ENCODE peak calls at places on chromosomes 16 and 17, in nine cellular contexts. T, D, E, A, Z, O, P, V and S are unnamed samples.

GRCh38 chr17:36496018-36496789 is 9.7 kb downstream of the ZNHIT3 start:
- DNase-seq in V (no peak), P (no peak), E (no peak), Z (peak), A (no peak), T (no peak), D (no peak), O (no peak), S (no peak)

GRCh38 chr16:68155425-68155824 is 70.3 kb downstream of the NFATC3 start:
- DNase-seq in A (no peak), Z (no peak), O (no peak), D (no peak), T (no peak), E (no peak), V (no peak), P (no peak), S (no peak)

GRCh38 chr17:50541916-50542688 is 4.9 kb upstream of the SPATA20 start:
- DNase-seq in A (peak), V (no peak), P (no peak), Z (peak), T (peak), E (peak), O (peak), D (peak), S (peak)

GRCh38 chr16:71746442-71747046 is 22.0 kb upstream of the PHLPP2 start:
- DNase-seq in D (no peak), T (no peak), Z (peak), A (no peak), V (no peak), P (no peak), O (peak), E (no peak), S (peak)

GRCh38 chr17:75845933-75846700 is 1.9 kb upstream of the UNC13D start:
- DNase-seq in A (no peak), O (no peak), D (peak), P (no peak), E (no peak), Z (no peak), T (no peak), V (no peak), S (no peak)

GRCh38 chr16:55003916-55004315 is 73.3 kb downstream of the IRX5 start:
- DNase-seq in A (no peak), Z (no peak), V (no peak), D (no peak), T (no peak), E (no peak), P (no peak), O (no peak), S (no peak)

GRCh38 chr17:7211512-7212277 is 7.9 kb downstream of the DLG4 start:
- DNase-seq in E (no peak), O (no peak), A (no peak), P (no peak), V (no peak), D (no peak), T (no peak), Z (no peak), S (no peak)

GRCh38 chr16:4507588-4508345 is 30.8 kb downstream of the CDIP1 start:
- DNase-seq in A (no peak), Z (no peak), O (no peak), E (no peak), V (no peak), P (no peak), T (no peak), D (no peak), S (no peak)

GRCh38 chr16:80065565-80065964 is 465.0 kb upstream of the MAF start:
- DNase-seq in A (no peak), D (no peak), V (no peak), E (no peak), P (no peak), O (no peak), Z (no peak), T (no peak), S (peak)